ENCODE peak calls at places on chromosomes 16 and 17, in five cellular contexts. M is stimulated activated CD8-positive, alpha-beta memory T cell treated with anti-CD3 and anti-CD28 coated beads, Interleukin-4, amount 100 ng/mL, for 1 hour; A is NCI-H226; Z is amniotic epithelial cell; P is NCI-H2029. W is an unnamed sample.

GRCh38 chr16:11497329-11497805 is 89.4 kb downstream of the LITAF start:
- DNase-seq in M (no peak), A (peak; percentile 62), Z (peak; percentile 48), P (peak; percentile 85), W (no peak)

GRCh38 chr16:31050280-31051030 is 17.1 kb downstream of the STX4 start:
- DNase-seq in M (no peak), A (no peak), Z (no peak), P (no peak), W (no peak)

GRCh38 chr16:80973991-80974390 is 32.7 kb downstream of the CMC2 start:
- DNase-seq in M (no peak), A (peak; percentile 39), Z (peak; percentile 83), P (no peak), W (no peak)

GRCh38 chr17:42122371-42123303 is at the start of gene HSPB9:
- DNase-seq in M (no peak), A (no peak), Z (no peak), P (peak; percentile 63), W (no peak)

GRCh38 chr17:9971991-9972390 is 66.9 kb upstream of the RCVRN start:
- DNase-seq in M (no peak), A (peak; percentile 64), Z (peak; percentile 65), P (no peak), W (no peak)

GRCh38 chr17:7667616-7668406 is 17.1 kb downstream of the ATP1B2 start:
- DNase-seq in M (no peak), A (no peak), Z (no peak), P (no peak), W (no peak)

GRCh38 chr16:17568239-17568638 is 97.5 kb upstream of the XYLT1 start:
- DNase-seq in M (no peak), A (no peak), Z (no peak), P (no peak), W (no peak)

GRCh38 chr16:79848739-79849518 is 248.4 kb upstream of the MAF start:
- DNase-seq in M (no peak), A (no peak), Z (no peak), P (no peak), W (no peak)

GRCh38 chr17:10156579-10157488 is 41.6 kb downstream of the GAS7 start:
- DNase-seq in M (peak; percentile 7), A (no peak), Z (no peak), P (no peak), W (peak; percentile 79)

GRCh38 chr16:9092282-9092962 is 978 bp downstream of the HAPSTR1 start:
- DNase-seq in M (peak; percentile 30), A (peak; percentile 26), Z (no peak), P (no peak), W (peak; percentile 56)